ENCODE peak calls at places on chromosomes 16 and 17, in four cellular contexts. One of them, this sample, is unnamed.

GRCh38 chr16:15954814-15955151 is 5.4 kb downstream of the ABCC1 start:
- DNase-seq in tibial nerve: no peak
- DNase-seq in transverse colon: no peak
- DNase-seq in GM12892: no peak
- DNase-seq in this sample: no peak

GRCh38 chr17:81044764-81045589 is 10.0 kb downstream of the BAIAP2 start:
- DNase-seq in tibial nerve: peak; percentile 71
- DNase-seq in transverse colon: peak; percentile 76
- DNase-seq in GM12892: no peak
- DNase-seq in this sample: no peak

GRCh38 chr16:85914423-85914794 is 15.4 kb downstream of the IRF8 start:
- DNase-seq in tibial nerve: no peak
- DNase-seq in transverse colon: no peak
- DNase-seq in GM12892: no peak
- DNase-seq in this sample: no peak

GRCh38 chr17:49434821-49435581 is 20.3 kb upstream of the PHB1 start:
- DNase-seq in tibial nerve: no peak
- DNase-seq in transverse colon: peak; percentile 31
- DNase-seq in GM12892: peak; percentile 67
- DNase-seq in this sample: peak; percentile 89

GRCh38 chr17:58331815-58332719 is 3.5 kb upstream of the TSPOAP1 start:
- DNase-seq in tibial nerve: peak; percentile 43
- DNase-seq in transverse colon: peak; percentile 84
- DNase-seq in GM12892: peak; percentile 72
- DNase-seq in this sample: no peak

GRCh38 chr17:47810200-47810821 is 11.3 kb downstream of the OSBPL7 start:
- DNase-seq in tibial nerve: no peak
- DNase-seq in transverse colon: peak; percentile 88
- DNase-seq in GM12892: no peak
- DNase-seq in this sample: peak; percentile 93

GRCh38 chr16:9843424-9844013 is 338.7 kb downstream of the GRIN2A start:
- DNase-seq in tibial nerve: no peak
- DNase-seq in transverse colon: no peak
- DNase-seq in GM12892: no peak
- DNase-seq in this sample: no peak

GRCh38 chr16:89122322-89122831 is 28.7 kb downstream of the ACSF3 start:
- DNase-seq in tibial nerve: no peak
- DNase-seq in transverse colon: peak; percentile 86
- DNase-seq in GM12892: peak; percentile 79
- DNase-seq in this sample: no peak

GRCh38 chr17:66632716-66633115 is 202.2 kb upstream of the CACNG5 start:
- DNase-seq in tibial nerve: no peak
- DNase-seq in transverse colon: no peak
- DNase-seq in GM12892: no peak
- DNase-seq in this sample: no peak

GRCh38 chr17:36498560-36499300 is 12.2 kb downstream of the ZNHIT3 start:
- DNase-seq in tibial nerve: no peak
- DNase-seq in transverse colon: no peak
- DNase-seq in GM12892: no peak
- DNase-seq in this sample: no peak
- TF ChIP-seq POLR2A in tibial nerve: no peak
- TF ChIP-seq POLR2A in transverse colon: no peak
- TF ChIP-seq POLR2A in GM12892: no peak
- TF ChIP-seq POLR2A in this sample: no peak

GRCh38 chr16:3147757-3148104 is 12.9 kb downstream of the ZNF213 start:
- DNase-seq in tibial nerve: no peak
- DNase-seq in transverse colon: no peak
- DNase-seq in GM12892: no peak
- DNase-seq in this sample: no peak

GRCh38 chr16:3148256-3149192 is 13.7 kb downstream of the ZNF213 start:
- DNase-seq in tibial nerve: no peak
- DNase-seq in transverse colon: no peak
- DNase-seq in GM12892: peak; percentile 10
- DNase-seq in this sample: no peak

GRCh38 chr16:3149193-3149530 is 14.3 kb downstream of the ZNF213 start:
- DNase-seq in tibial nerve: no peak
- DNase-seq in transverse colon: no peak
- DNase-seq in GM12892: no peak
- DNase-seq in this sample: no peak

GRCh38 chr16:3150346-3151218 is 15.8 kb downstream of the ZNF213 start:
- DNase-seq in tibial nerve: peak; percentile 91
- DNase-seq in transverse colon: peak; percentile 98
- DNase-seq in GM12892: peak; percentile 96
- DNase-seq in this sample: peak; percentile 92

GRCh38 chr16:3149630-3150345 is 15.0 kb downstream of the ZNF213 start:
- DNase-seq in tibial nerve: no peak
- DNase-seq in transverse colon: peak; percentile 81
- DNase-seq in GM12892: peak; percentile 79
- DNase-seq in this sample: no peak
- TF ChIP-seq POLR2A in tibial nerve: no peak
- TF ChIP-seq POLR2A in transverse colon: peak; percentile 15
- TF ChIP-seq POLR2A in GM12892: no peak
- TF ChIP-seq POLR2A in this sample: no peak

GRCh38 chr17:76542566-76542971 is 2.7 kb downstream of the PRCD start:
- DNase-seq in tibial nerve: no peak
- DNase-seq in transverse colon: no peak
- DNase-seq in GM12892: no peak
- DNase-seq in this sample: no peak

GRCh38 chr17:76539631-76540271 is at the start of gene PRCD:
- DNase-seq in tibial nerve: no peak
- DNase-seq in transverse colon: no peak
- DNase-seq in GM12892: peak; percentile 22
- DNase-seq in this sample: no peak

GRCh38 chr17:76538941-76539340 is 903 bp upstream of the PRCD start:
- DNase-seq in tibial nerve: no peak
- DNase-seq in transverse colon: no peak
- DNase-seq in GM12892: peak; percentile 22
- DNase-seq in this sample: no peak

GRCh38 chr17:76541739-76542450 is 2.1 kb downstream of the PRCD start:
- DNase-seq in tibial nerve: no peak
- DNase-seq in transverse colon: no peak
- DNase-seq in GM12892: no peak
- DNase-seq in this sample: no peak

DNA sequence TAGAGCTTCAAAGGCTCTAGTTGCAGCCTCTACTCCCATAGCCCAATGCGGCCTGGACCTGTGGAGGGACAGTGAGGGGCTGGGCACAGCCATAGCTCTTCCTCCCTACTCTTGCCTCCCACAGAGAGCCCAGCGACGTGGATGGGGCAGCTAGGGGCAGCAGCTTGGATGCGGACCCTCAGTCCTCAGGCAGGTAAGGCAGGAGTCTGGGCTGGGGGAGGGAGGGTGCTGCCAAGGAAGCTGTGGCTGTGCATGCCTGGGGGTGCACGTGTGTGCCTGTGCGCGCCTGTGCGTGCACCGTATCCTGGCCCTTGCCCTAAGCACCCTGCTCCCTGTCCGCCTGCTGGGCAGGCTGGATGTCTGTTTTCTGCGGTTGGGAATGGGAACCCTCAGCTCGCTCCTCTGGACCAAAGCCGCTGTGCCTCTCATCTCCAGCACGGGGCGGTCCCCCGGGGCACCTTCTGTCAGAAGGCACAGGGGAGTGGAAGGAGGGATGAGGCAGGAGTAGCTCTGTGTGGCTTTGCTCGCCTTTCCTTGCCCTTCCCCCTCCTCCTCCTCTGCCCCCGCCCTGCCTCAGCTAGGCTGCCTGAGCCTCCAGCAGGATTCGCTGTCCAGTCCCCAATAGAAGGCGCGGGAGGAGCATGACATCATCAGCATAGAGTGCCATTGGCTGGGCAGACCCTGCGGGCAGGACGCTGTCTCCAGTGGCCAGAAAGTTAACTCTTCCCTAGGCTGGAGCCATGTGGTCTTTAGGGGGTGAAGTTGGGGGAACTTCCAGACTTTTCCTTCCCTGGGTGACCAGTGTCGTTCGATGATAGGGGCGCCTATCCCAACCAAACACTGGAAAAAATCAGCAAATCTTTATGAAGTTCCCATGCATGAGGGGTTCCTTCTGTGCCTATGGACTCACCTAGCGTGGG is 797 bp downstream of the PRCD start:
- DNase-seq in tibial nerve: peak; percentile 91
- DNase-seq in transverse colon: peak; percentile 91
- DNase-seq in GM12892: peak; percentile 54
- DNase-seq in this sample: peak; percentile 100
- TF ChIP-seq POLR2A in tibial nerve: peak; percentile 79
- TF ChIP-seq POLR2A in transverse colon: no peak
- TF ChIP-seq POLR2A in GM12892: no peak
- TF ChIP-seq POLR2A in this sample: peak; percentile 49

GRCh38 chr16:66678314-66678713 is 18.2 kb downstream of the CMTM4 start:
- DNase-seq in tibial nerve: no peak
- DNase-seq in transverse colon: no peak
- DNase-seq in GM12892: no peak
- DNase-seq in this sample: no peak

GRCh38 chr16:66677179-66677578 is 19.4 kb downstream of the CMTM4 start:
- DNase-seq in tibial nerve: no peak
- DNase-seq in transverse colon: no peak
- DNase-seq in GM12892: no peak
- DNase-seq in this sample: no peak

GRCh38 chr16:66673691-66674090 is 22.9 kb downstream of the CMTM4 start:
- DNase-seq in tibial nerve: no peak
- DNase-seq in transverse colon: no peak
- DNase-seq in GM12892: no peak
- DNase-seq in this sample: no peak

GRCh38 chr16:66681676-66682075 is 14.9 kb downstream of the CMTM4 start:
- DNase-seq in tibial nerve: no peak
- DNase-seq in transverse colon: no peak
- DNase-seq in GM12892: no peak
- DNase-seq in this sample: no peak

GRCh38 chr16:66677836-66678235 is 18.7 kb downstream of the CMTM4 start:
- DNase-seq in tibial nerve: no peak
- DNase-seq in transverse colon: no peak
- DNase-seq in GM12892: no peak
- DNase-seq in this sample: no peak
- TF ChIP-seq POLR2A in tibial nerve: no peak
- TF ChIP-seq POLR2A in transverse colon: no peak
- TF ChIP-seq POLR2A in GM12892: no peak
- TF ChIP-seq POLR2A in this sample: no peak

GRCh38 chr17:73647331-73647730 is 3.1 kb upstream of the SDK2 start:
- DNase-seq in tibial nerve: no peak
- DNase-seq in transverse colon: no peak
- DNase-seq in GM12892: no peak
- DNase-seq in this sample: no peak

GRCh38 chr17:73650147-73650546 is 5.9 kb upstream of the SDK2 start:
- DNase-seq in tibial nerve: no peak
- DNase-seq in transverse colon: peak; percentile 52
- DNase-seq in GM12892: no peak
- DNase-seq in this sample: no peak

GRCh38 chr17:73647767-73648542 is 3.7 kb upstream of the SDK2 start:
- DNase-seq in tibial nerve: no peak
- DNase-seq in transverse colon: no peak
- DNase-seq in GM12892: no peak
- DNase-seq in this sample: no peak

GRCh38 chr17:73648974-73649373 is 4.7 kb upstream of the SDK2 start:
- DNase-seq in tibial nerve: no peak
- DNase-seq in transverse colon: no peak
- DNase-seq in GM12892: no peak
- DNase-seq in this sample: no peak

DNA sequence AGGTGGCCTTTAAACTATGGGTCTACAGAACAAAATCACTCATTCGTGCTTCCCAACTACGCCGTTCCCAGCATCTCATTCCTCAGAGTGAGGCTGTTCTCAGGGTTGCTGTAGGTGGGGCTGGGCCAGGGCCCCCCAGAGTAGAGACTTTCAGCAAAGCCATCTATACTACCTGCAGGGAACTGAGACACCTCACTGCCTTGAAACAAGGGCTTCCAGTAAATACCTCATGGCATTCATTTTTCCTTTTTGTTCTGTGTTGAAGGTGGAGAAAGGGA is 4.2 kb upstream of the SDK2 start:
- DNase-seq in tibial nerve: no peak
- DNase-seq in transverse colon: no peak
- DNase-seq in GM12892: no peak
- DNase-seq in this sample: no peak
- TF ChIP-seq POLR2A in tibial nerve: no peak
- TF ChIP-seq POLR2A in transverse colon: no peak
- TF ChIP-seq POLR2A in GM12892: no peak
- TF ChIP-seq POLR2A in this sample: no peak

GRCh38 chr17:42422412-42422957 is 571 bp downstream of the CAVIN1 start:
- DNase-seq in tibial nerve: no peak
- DNase-seq in transverse colon: no peak
- DNase-seq in GM12892: no peak
- DNase-seq in this sample: no peak

GRCh38 chr17:42423766-42424165 is 710 bp upstream of the CAVIN1 start:
- DNase-seq in tibial nerve: no peak
- DNase-seq in transverse colon: no peak
- DNase-seq in GM12892: no peak
- DNase-seq in this sample: no peak

GRCh38 chr17:42422958-42423712 is at the start of gene CAVIN1:
- DNase-seq in tibial nerve: peak; percentile 99
- DNase-seq in transverse colon: peak; percentile 93
- DNase-seq in GM12892: peak; percentile 51
- DNase-seq in this sample: peak; percentile 92

GRCh38 chr17:42424991-42425610 is 2.0 kb upstream of the CAVIN1 start:
- DNase-seq in tibial nerve: no peak
- DNase-seq in transverse colon: no peak
- DNase-seq in GM12892: no peak
- DNase-seq in this sample: no peak

GRCh38 chr17:42421479-42422332 is 1.4 kb downstream of the CAVIN1 start:
- DNase-seq in tibial nerve: no peak
- DNase-seq in transverse colon: no peak
- DNase-seq in GM12892: no peak
- DNase-seq in this sample: no peak
- TF ChIP-seq POLR2A in tibial nerve: peak; percentile 20
- TF ChIP-seq POLR2A in transverse colon: no peak
- TF ChIP-seq POLR2A in GM12892: no peak
- TF ChIP-seq POLR2A in this sample: peak; percentile 60

This sample was measured in H54.